ENCODE peak calls at places on chromosomes 7 and 10, in six cellular contexts. J, Z, A, O, P and S are unnamed samples.

GRCh38 chr7:47408675-47409074 is 173.2 kb downstream of the TNS3 start:
- DNase-seq in J (no peak), Z (no peak), A (no peak), O (no peak), P (no peak), S (no peak)

GRCh38 chr7:152013230-152013629 is 12.2 kb upstream of the GALNT11 start:
- DNase-seq in J (no peak), Z (no peak), A (no peak), O (no peak), P (no peak), S (no peak)

GRCh38 chr7:104963991-104964385 is 50.0 kb upstream of the KMT2E start:
- DNase-seq in J (no peak), Z (no peak), A (no peak), O (no peak), P (peak; percentile 89), S (no peak)

GRCh38 chr10:6501931-6502330 is 78.1 kb downstream of the PRKCQ start:
- DNase-seq in J (no peak), Z (no peak), A (no peak), O (no peak), P (no peak), S (no peak)

GRCh38 chr10:2839081-2839725 is 228.1 kb upstream of the PFKP start:
- DNase-seq in J (peak; percentile 53), Z (no peak), A (no peak), O (peak; percentile 1), P (peak; percentile 3), S (peak; percentile 54)

GRCh38 chr7:91249506-91250233 is 14.6 kb upstream of the FZD1 start:
- DNase-seq in J (no peak), Z (no peak), A (no peak), O (peak; percentile 83), P (peak; percentile 70), S (no peak)

GRCh38 chr10:93816123-93816747 is 58.5 kb downstream of the LGI1 start:
- DNase-seq in J (peak; percentile 74), Z (no peak), A (peak; percentile 7), O (peak; percentile 80), P (peak; percentile 77), S (peak; percentile 67)

GRCh38 chr7:159060440-159060839 is 84.2 kb downstream of the VIPR2 start:
- DNase-seq in J (no peak), Z (no peak), A (no peak), O (no peak), P (no peak), S (no peak)

GRCh38 chr10:31320598-31321211 is 1.7 kb downstream of the ZEB1 start:
- DNase-seq in J (peak; percentile 66), Z (peak; percentile 89), A (peak; percentile 78), O (peak; percentile 55), P (peak; percentile 66), S (peak; percentile 47)

GRCh38 chr10:78805176-78805575 is 263.6 kb upstream of the ZMIZ1 start:
- DNase-seq in J (no peak), Z (no peak), A (no peak), O (peak; percentile 100), P (peak; percentile 100), S (peak; percentile 25)

GRCh38 chr7:149872419-149873073 is 1.2 kb upstream of the ATP6V0E2 start:
- DNase-seq in J (peak; percentile 65), Z (peak; percentile 93), A (no peak), O (peak; percentile 85), P (peak; percentile 86), S (peak; percentile 52)

GRCh38 chr7:116988363-116988989 is 35.2 kb downstream of the ST7 start:
- DNase-seq in J (no peak), Z (no peak), A (no peak), O (no peak), P (peak; percentile 11), S (no peak)

GRCh38 chr10:127577878-127578627 is 28.9 kb downstream of the NPS start:
- DNase-seq in J (no peak), Z (no peak), A (no peak), O (no peak), P (no peak), S (no peak)

GRCh38 chr10:34178756-34179155 is 636.3 kb downstream of the PARD3 start:
- DNase-seq in J (no peak), Z (no peak), A (no peak), O (no peak), P (no peak), S (peak; percentile 32)

GRCh38 chr10:132306951-132307751 is 599 bp downstream of the STK32C start:
- DNase-seq in J (peak; percentile 66), Z (no peak), A (no peak), O (no peak), P (no peak), S (peak; percentile 39)

GRCh38 chr10:73892314-73893080 is 18.1 kb upstream of the CAMK2G start:
- DNase-seq in J (no peak), Z (no peak), A (no peak), O (peak; percentile 85), P (peak; percentile 82), S (no peak)

GRCh38 chr10:99328579-99329237 is 448 bp upstream of the CNNM1 start:
- DNase-seq in J (no peak), Z (no peak), A (no peak), O (peak; percentile 35), P (peak; percentile 20), S (no peak)

GRCh38 chr7:138169441-138169851 is 93.2 kb downstream of the AKR1D1 start:
- DNase-seq in J (no peak), Z (no peak), A (no peak), O (no peak), P (no peak), S (no peak)

GRCh38 chr7:44072364-44073231 is 7.2 kb upstream of the PGAM2 start:
- DNase-seq in J (peak; percentile 83), Z (no peak), A (no peak), O (peak; percentile 78), P (peak; percentile 87), S (peak; percentile 69)

GRCh38 chr10:84214612-84215235 is 10.6 kb downstream of the LRIT2 start:
- DNase-seq in J (peak; percentile 57), Z (no peak), A (no peak), O (no peak), P (no peak), S (peak; percentile 16)

GRCh38 chr7:945556-946255 is 8.8 kb downstream of the ADAP1 start:
- DNase-seq in J (no peak), Z (no peak), A (peak; percentile 7), O (no peak), P (no peak), S (no peak)

GRCh38 chr10:103884681-103885139 is 29.3 kb upstream of the SH3PXD2A start:
- DNase-seq in J (no peak), Z (peak; percentile 79), A (no peak), O (peak; percentile 69), P (peak; percentile 60), S (peak; percentile 52)

GRCh38 chr7:112981966-112982365 is 104.7 kb downstream of the GPR85 start:
- DNase-seq in J (no peak), Z (no peak), A (no peak), O (peak; percentile 27), P (no peak), S (no peak)

GRCh38 chr7:32025381-32026075 is 44.7 kb downstream of the PDE1C start:
- DNase-seq in J (no peak), Z (no peak), A (no peak), O (no peak), P (no peak), S (no peak)

DNA sequence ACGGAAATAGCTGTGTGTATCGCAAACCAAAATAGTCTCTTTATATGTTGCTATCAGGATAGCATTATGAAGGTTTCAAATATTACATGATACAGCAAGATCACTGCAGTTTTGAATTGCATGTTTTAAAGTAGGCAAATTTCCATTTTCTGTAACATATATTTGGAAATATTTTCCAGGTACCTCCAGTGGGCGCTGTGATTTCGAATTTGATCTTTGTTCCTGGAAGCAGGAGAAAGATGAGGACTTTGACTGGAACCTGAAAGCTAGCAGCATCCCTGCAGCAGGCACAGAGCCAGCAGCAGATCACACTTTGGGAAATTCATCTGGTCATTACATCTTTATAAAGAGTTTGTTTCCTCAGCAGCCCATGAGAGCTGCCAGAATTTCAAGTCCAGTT is 299.0 kb downstream of the MALRD1 start:
- DNase-seq in J (peak; percentile 13), Z (no peak), A (no peak), O (no peak), P (peak; percentile 1), S (peak; percentile 10)
- TF ChIP-seq CTCF in J (peak; percentile 28), Z (no peak), A (no peak), O (peak; percentile 6), P (peak; percentile 35), S (peak; percentile 34)

DNA sequence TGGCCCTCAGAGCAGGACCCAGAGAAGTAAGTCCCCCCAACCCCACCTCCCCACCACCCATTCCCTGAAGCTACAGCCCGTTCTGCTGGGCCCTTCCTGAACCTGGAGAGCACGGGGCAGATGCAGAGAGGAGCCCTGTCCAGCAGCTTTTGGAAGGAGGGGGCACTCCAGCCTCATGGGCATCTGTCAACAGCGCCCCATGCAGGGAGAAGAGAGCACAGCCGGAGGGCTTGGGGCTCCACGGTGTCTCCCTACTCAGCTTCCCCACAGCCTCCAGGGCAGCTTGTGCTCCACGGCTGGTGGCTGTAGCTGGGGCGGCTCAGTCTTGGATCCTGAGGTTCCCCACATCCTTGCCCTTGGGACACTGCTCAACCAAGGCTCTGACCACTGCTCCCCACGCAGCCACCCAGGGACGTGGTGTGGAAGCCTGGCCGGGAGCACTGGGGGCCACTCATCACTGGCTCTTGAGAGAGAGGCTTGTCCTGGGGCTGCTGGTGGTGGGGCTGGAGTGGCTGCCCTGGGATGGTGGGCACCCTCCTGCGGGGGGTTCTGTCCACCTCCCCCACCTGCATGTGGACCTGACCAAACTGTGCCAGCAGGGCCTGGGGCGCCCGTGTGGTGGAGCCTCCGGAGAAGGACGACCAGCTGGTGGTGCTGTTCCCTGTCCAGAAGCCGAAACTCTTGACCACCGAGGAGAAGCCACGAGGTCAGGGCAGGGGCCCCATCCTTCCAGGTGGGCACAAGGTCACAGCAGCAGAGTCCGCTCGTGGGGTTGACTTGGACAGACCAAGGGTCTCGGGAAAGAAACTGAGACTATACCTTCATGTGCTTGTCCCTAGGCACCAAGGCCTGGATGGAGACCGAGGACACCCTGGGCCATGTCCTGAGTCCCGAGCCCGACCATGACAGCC is 4.5 kb downstream of the PRAP1 start:
- DNase-seq in J (no peak), Z (no peak), A (no peak), O (no peak), P (no peak), S (no peak)
- TF ChIP-seq CTCF in J (no peak), Z (no peak), A (no peak), O (no peak), P (no peak), S (no peak)

DNA sequence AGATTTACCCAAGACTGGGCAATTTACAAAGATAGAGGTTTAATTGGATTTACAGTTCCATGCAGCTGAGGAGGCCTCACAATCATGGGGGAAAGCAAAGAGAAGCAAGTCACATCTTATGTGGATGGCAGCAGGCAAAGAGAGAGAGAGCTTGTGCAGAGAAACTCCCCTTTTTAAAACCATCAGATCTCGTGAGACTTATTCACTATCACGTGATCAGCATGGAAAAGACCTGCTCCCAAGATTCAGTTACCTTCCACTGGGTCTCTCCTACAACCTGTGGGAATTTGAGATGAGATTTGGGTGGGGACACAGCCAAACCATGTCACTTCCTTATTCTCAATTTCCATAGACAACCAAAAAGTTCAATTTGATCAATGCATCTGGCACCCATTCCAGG is 24.9 kb upstream of the NOBOX start:
- DNase-seq in J (no peak), Z (no peak), A (no peak), O (no peak), P (no peak), S (no peak)
- TF ChIP-seq CTCF in J (no peak), Z (no peak), A (no peak), O (no peak), P (no peak), S (no peak)

DNA sequence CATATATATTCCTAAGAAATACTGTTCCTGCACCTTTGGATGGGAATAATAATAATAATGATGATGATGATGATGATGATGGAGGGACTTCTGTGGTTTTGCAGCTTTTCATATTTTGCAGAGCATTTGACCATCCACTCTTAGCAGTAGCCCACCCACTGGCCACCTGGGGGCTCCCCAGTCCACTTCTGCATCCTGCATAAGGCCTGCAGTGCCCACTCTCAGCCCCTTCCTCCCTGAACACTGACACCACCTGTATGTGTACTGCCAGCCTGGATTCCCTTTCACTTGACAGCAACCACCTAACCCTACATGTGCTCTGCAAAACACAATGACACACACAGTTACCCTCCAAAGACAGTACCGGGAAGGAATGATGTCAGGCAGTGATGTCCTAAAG is 131.4 kb downstream of the ADAM12 start:
- DNase-seq in J (no peak), Z (no peak), A (no peak), O (no peak), P (no peak), S (peak; percentile 16)
- TF ChIP-seq CTCF in J (no peak), Z (no peak), A (no peak), O (peak; percentile 10), P (peak; percentile 24), S (peak; percentile 21)